ENCODE peak calls at places on chromosomes 3 and 15, in seven cellular contexts. H is stimulated activated CD8-positive, alpha-beta memory T cell treated with anti-CD3 and anti-CD28 coated beads, Interleukin-4, amount 100 ng/mL, for 1 hour; C is sciatic nerve; O is putamen; N is epithelial cell of proximal tubule; Y is A549; V is NCI-H1417. T is an unnamed sample.

GRCh38 chr15:49521802-49522201 is 98.8 kb downstream of the FGF7 start:
- DNase-seq in H (no peak), C (no peak), O (no peak), N (no peak), Y (no peak), V (no peak), T (no peak)

GRCh38 chr3:99473321-99473751 is 165.1 kb upstream of the COL8A1 start:
- DNase-seq in H (no peak), C (no peak), O (no peak), N (no peak), Y (no peak), V (no peak), T (no peak)

GRCh38 chr3:31432897-31433678 is 99.6 kb upstream of the STT3B start:
- DNase-seq in H (no peak), C (no peak), O (no peak), N (peak; percentile 87), Y (no peak), V (no peak), T (no peak)

GRCh38 chr3:124916837-124917409 is 17.6 kb downstream of the MUC13 start:
- DNase-seq in H (no peak), C (no peak), O (no peak), N (no peak), Y (no peak), V (no peak), T (no peak)

GRCh38 chr3:190534386-190534785 is 20.5 kb downstream of the IL1RAP start:
- DNase-seq in H (no peak), C (no peak), O (no peak), N (no peak), Y (no peak), V (no peak), T (no peak)

GRCh38 chr3:185145511-185145910 is 7.3 kb downstream of the C3orf70 start:
- DNase-seq in H (no peak), C (no peak), O (no peak), N (no peak), Y (no peak), V (no peak), T (no peak)

GRCh38 chr3:105791919-105792786 is 76.7 kb downstream of the CBLB start:
- DNase-seq in H (no peak), C (peak; percentile 82), O (no peak), N (no peak), Y (peak; percentile 35), V (no peak), T (no peak)

GRCh38 chr15:97482521-97482920 is 478.0 kb upstream of the ARRDC4 start:
- DNase-seq in H (no peak), C (no peak), O (no peak), N (no peak), Y (no peak), V (no peak), T (no peak)

GRCh38 chr3:28746990-28747389 is 398.4 kb upstream of the AZI2 start:
- DNase-seq in H (no peak), C (no peak), O (no peak), N (no peak), Y (no peak), V (no peak), T (no peak)

GRCh38 chr3:154657265-154657664 is 227.3 kb upstream of the GPR149 start:
- DNase-seq in H (no peak), C (no peak), O (no peak), N (no peak), Y (no peak), V (no peak), T (no peak)

GRCh38 chr3:38493019-38493418 is 3.1 kb upstream of the EXOG start:
- DNase-seq in H (no peak), C (no peak), O (no peak), N (no peak), Y (no peak), V (no peak), T (no peak)

GRCh38 chr3:10594915-10595314 is 89.5 kb upstream of the ATP2B2 start:
- DNase-seq in H (peak; percentile 5), C (peak; percentile 61), O (no peak), N (no peak), Y (peak; percentile 54), V (no peak), T (no peak)

GRCh38 chr15:69557340-69558137 is 104.9 kb downstream of the RPLP1 start:
- DNase-seq in H (no peak), C (no peak), O (no peak), N (peak; percentile 100), Y (peak; percentile 91), V (no peak), T (no peak)

GRCh38 chr3:13581485-13582365 is 32.8 kb downstream of the FBLN2 start:
- DNase-seq in H (no peak), C (peak; percentile 63), O (no peak), N (no peak), Y (no peak), V (no peak), T (no peak)

GRCh38 chr15:89662893-89663673 is 7.8 kb upstream of the KIF7 start:
- DNase-seq in H (no peak), C (no peak), O (no peak), N (no peak), Y (no peak), V (no peak), T (no peak)

GRCh38 chr3:9231006-9231405 is 18.4 kb downstream of the SRGAP3 start:
- DNase-seq in H (no peak), C (no peak), O (peak; percentile 66), N (no peak), Y (no peak), V (no peak), T (no peak)

GRCh38 chr15:51749307-51749706 is 2.1 kb upstream of the TMOD2 start:
- DNase-seq in H (no peak), C (no peak), O (no peak), N (no peak), Y (no peak), V (no peak), T (no peak)

GRCh38 chr3:143337387-143337786 is 217.8 kb downstream of the CHST2 start:
- DNase-seq in H (no peak), C (no peak), O (no peak), N (no peak), Y (no peak), V (peak; percentile 85), T (no peak)

GRCh38 chr3:133282239-133282638 is 117.6 kb upstream of the BFSP2 start:
- DNase-seq in H (no peak), C (no peak), O (no peak), N (no peak), Y (no peak), V (no peak), T (no peak)

GRCh38 chr3:77562089-77562488 is 522.2 kb downstream of the ROBO2 start:
- DNase-seq in H (no peak), C (no peak), O (no peak), N (peak; percentile 29), Y (no peak), V (no peak), T (no peak)

GRCh38 chr3:52531636-52532516 is 1.8 kb downstream of the NT5DC2 start:
- DNase-seq in H (no peak), C (peak; percentile 62), O (no peak), N (no peak), Y (no peak), V (no peak), T (no peak)

GRCh38 chr15:90222538-90222937 is 11.2 kb downstream of the CIB1 start:
- DNase-seq in H (no peak), C (no peak), O (no peak), N (no peak), Y (no peak), V (no peak), T (no peak)

T was measured in cerebellar nuclear complex.